ENCODE peak calls at places on chromosome 16, in five cellular contexts. One of them, this sample, is unnamed.

GRCh38 chr16:901149-901548 is 69.6 kb downstream of the LMF1 start:
- DNase-seq in heart right ventricle: no peak
- DNase-seq in body of pancreas: no peak
- DNase-seq in PC-9: no peak
- DNase-seq in NB4: no peak
- DNase-seq in this sample: peak

GRCh38 chr16:10136916-10137315 is 45.3 kb downstream of the GRIN2A start:
- DNase-seq in heart right ventricle: no peak
- DNase-seq in body of pancreas: no peak
- DNase-seq in PC-9: no peak
- DNase-seq in NB4: no peak
- DNase-seq in this sample: no peak

GRCh38 chr16:47035436-47035835 is 62.0 kb upstream of the DNAJA2 start:
- DNase-seq in heart right ventricle: no peak
- DNase-seq in body of pancreas: no peak
- DNase-seq in PC-9: no peak
- DNase-seq in NB4: no peak
- DNase-seq in this sample: no peak

GRCh38 chr16:3094289-3095027 is 4.6 kb downstream of the ZSCAN10 start:
- DNase-seq in heart right ventricle: no peak
- DNase-seq in body of pancreas: peak
- DNase-seq in PC-9: no peak
- DNase-seq in NB4: peak
- DNase-seq in this sample: no peak

GRCh38 chr16:16095646-16096045 is 127.6 kb downstream of the ABCC6 start:
- DNase-seq in heart right ventricle: no peak
- DNase-seq in body of pancreas: no peak
- DNase-seq in PC-9: no peak
- DNase-seq in NB4: no peak
- DNase-seq in this sample: no peak

GRCh38 chr16:67279296-67280089 is at the start of gene PLEKHG4:
- DNase-seq in heart right ventricle: peak
- DNase-seq in body of pancreas: peak
- DNase-seq in PC-9: peak
- DNase-seq in NB4: peak
- DNase-seq in this sample: no peak

GRCh38 chr16:19691161-19691850 is 26.7 kb downstream of the KNOP1 start:
- DNase-seq in heart right ventricle: no peak
- DNase-seq in body of pancreas: no peak
- DNase-seq in PC-9: no peak
- DNase-seq in NB4: peak
- DNase-seq in this sample: no peak

GRCh38 chr16:23836404-23837291 is 865 bp downstream of the PRKCB start:
- DNase-seq in heart right ventricle: peak
- DNase-seq in body of pancreas: no peak
- DNase-seq in PC-9: no peak
- DNase-seq in NB4: peak
- DNase-seq in this sample: no peak

GRCh38 chr16:19113577-19114358 is at the start of gene ITPRIPL2:
- DNase-seq in heart right ventricle: peak
- DNase-seq in body of pancreas: peak
- DNase-seq in PC-9: peak
- DNase-seq in NB4: peak
- DNase-seq in this sample: peak

GRCh38 chr16:85316321-85316919 is 204.1 kb upstream of the CIBAR2 start:
- DNase-seq in heart right ventricle: peak
- DNase-seq in body of pancreas: peak
- DNase-seq in PC-9: no peak
- DNase-seq in NB4: peak
- DNase-seq in this sample: no peak

GRCh38 chr16:46621006-46621629 is at the start of gene SHCBP1:
- DNase-seq in heart right ventricle: peak
- DNase-seq in body of pancreas: peak
- DNase-seq in PC-9: peak
- DNase-seq in NB4: peak
- DNase-seq in this sample: peak

GRCh38 chr16:28524544-28525179 is 14.1 kb downstream of the NUPR1 start:
- DNase-seq in heart right ventricle: no peak
- DNase-seq in body of pancreas: no peak
- DNase-seq in PC-9: no peak
- DNase-seq in NB4: peak
- DNase-seq in this sample: no peak

GRCh38 chr16:74372369-74372768 is 3.7 kb upstream of the NPIPB15 start:
- DNase-seq in heart right ventricle: no peak
- DNase-seq in body of pancreas: no peak
- DNase-seq in PC-9: no peak
- DNase-seq in NB4: no peak
- DNase-seq in this sample: no peak

GRCh38 chr16:346587-346986 is 5.9 kb downstream of the AXIN1 start:
- DNase-seq in heart right ventricle: no peak
- DNase-seq in body of pancreas: no peak
- DNase-seq in PC-9: no peak
- DNase-seq in NB4: no peak
- DNase-seq in this sample: no peak

GRCh38 chr16:53714080-53715050 is 10.4 kb downstream of the FTO start:
- DNase-seq in heart right ventricle: no peak
- DNase-seq in body of pancreas: no peak
- DNase-seq in PC-9: no peak
- DNase-seq in NB4: no peak
- DNase-seq in this sample: no peak

GRCh38 chr16:1706386-1707192 is 594 bp downstream of the MAPK8IP3 start:
- DNase-seq in heart right ventricle: no peak
- DNase-seq in body of pancreas: peak
- DNase-seq in PC-9: no peak
- DNase-seq in NB4: peak
- DNase-seq in this sample: no peak

GRCh38 chr16:50981951-50982350 is 169.1 kb downstream of the SALL1 start:
- DNase-seq in heart right ventricle: no peak
- DNase-seq in body of pancreas: no peak
- DNase-seq in PC-9: no peak
- DNase-seq in NB4: no peak
- DNase-seq in this sample: no peak
- TF ChIP-seq CTCF in heart right ventricle: no peak
- TF ChIP-seq CTCF in body of pancreas: no peak
- TF ChIP-seq CTCF in PC-9: no peak
- TF ChIP-seq CTCF in NB4: no peak
- TF ChIP-seq CTCF in this sample: no peak

GRCh38 chr16:57826706-57827625 is 24.7 kb upstream of the KIFC3 start:
- DNase-seq in heart right ventricle: peak
- DNase-seq in body of pancreas: peak
- DNase-seq in PC-9: no peak
- DNase-seq in NB4: no peak
- DNase-seq in this sample: no peak

GRCh38 chr16:57826040-57826434 is 23.7 kb upstream of the KIFC3 start:
- DNase-seq in heart right ventricle: no peak
- DNase-seq in body of pancreas: no peak
- DNase-seq in PC-9: no peak
- DNase-seq in NB4: no peak
- DNase-seq in this sample: no peak

GRCh38 chr16:57829969-57830360 is 27.7 kb upstream of the KIFC3 start:
- DNase-seq in heart right ventricle: no peak
- DNase-seq in body of pancreas: no peak
- DNase-seq in PC-9: no peak
- DNase-seq in NB4: no peak
- DNase-seq in this sample: no peak

GRCh38 chr16:57830890-57831484 is 28.7 kb upstream of the KIFC3 start:
- DNase-seq in heart right ventricle: no peak
- DNase-seq in body of pancreas: no peak
- DNase-seq in PC-9: peak
- DNase-seq in NB4: no peak
- DNase-seq in this sample: no peak

GRCh38 chr16:57828272-57829161 is 26.2 kb upstream of the KIFC3 start:
- DNase-seq in heart right ventricle: no peak
- DNase-seq in body of pancreas: no peak
- DNase-seq in PC-9: no peak
- DNase-seq in NB4: no peak
- DNase-seq in this sample: no peak
- TF ChIP-seq CTCF in heart right ventricle: no peak
- TF ChIP-seq CTCF in body of pancreas: no peak
- TF ChIP-seq CTCF in PC-9: peak
- TF ChIP-seq CTCF in NB4: peak
- TF ChIP-seq CTCF in this sample: peak

DNA sequence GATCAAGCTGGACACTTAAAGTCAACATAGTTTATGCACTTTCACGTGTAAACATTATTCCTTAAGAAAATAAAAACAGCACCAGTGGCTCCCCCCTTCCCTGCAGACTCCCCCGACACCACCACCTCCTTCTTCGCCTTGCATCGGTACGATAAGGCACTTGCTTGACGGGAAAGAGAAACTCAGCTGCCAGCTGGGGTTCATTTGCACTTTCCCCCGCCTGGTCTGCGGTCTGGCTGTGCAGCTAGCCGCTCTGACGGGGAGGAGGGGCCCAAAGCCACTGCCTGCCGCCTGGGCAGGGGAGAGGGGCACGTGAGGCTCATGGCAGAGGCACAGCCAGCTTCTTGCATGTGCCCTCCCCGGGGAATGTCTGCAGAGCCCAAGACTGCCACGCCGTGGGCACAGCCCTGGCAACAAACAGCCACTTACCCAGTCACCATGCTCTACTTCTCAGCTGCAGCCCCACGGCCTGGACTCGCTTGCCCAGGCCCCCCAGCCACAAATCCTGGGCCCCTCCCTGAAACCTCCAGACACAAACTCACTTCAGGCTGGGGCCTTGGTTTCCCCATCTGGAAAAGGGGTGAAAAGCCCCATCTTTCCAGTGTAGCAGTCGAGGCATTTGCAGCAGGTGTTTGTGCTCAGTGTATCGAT is 16.5 kb upstream of the PRM1 start:
- DNase-seq in heart right ventricle: peak
- DNase-seq in body of pancreas: peak
- DNase-seq in PC-9: no peak
- DNase-seq in NB4: peak
- DNase-seq in this sample: no peak
- TF ChIP-seq CTCF in heart right ventricle: no peak
- TF ChIP-seq CTCF in body of pancreas: peak
- TF ChIP-seq CTCF in PC-9: no peak
- TF ChIP-seq CTCF in NB4: peak
- TF ChIP-seq CTCF in this sample: peak

GRCh38 chr16:86810062-86810461 is 231.7 kb downstream of the FOXL1 start:
- DNase-seq in heart right ventricle: no peak
- DNase-seq in body of pancreas: no peak
- DNase-seq in PC-9: no peak
- DNase-seq in NB4: no peak
- DNase-seq in this sample: no peak

GRCh38 chr16:86808863-86809444 is 230.6 kb downstream of the FOXL1 start:
- DNase-seq in heart right ventricle: no peak
- DNase-seq in body of pancreas: no peak
- DNase-seq in PC-9: no peak
- DNase-seq in NB4: no peak
- DNase-seq in this sample: no peak

GRCh38 chr16:86812363-86812970 is 234.1 kb downstream of the FOXL1 start:
- DNase-seq in heart right ventricle: no peak
- DNase-seq in body of pancreas: no peak
- DNase-seq in PC-9: no peak
- DNase-seq in NB4: no peak
- DNase-seq in this sample: no peak

GRCh38 chr16:86806838-86807351 is 228.5 kb downstream of the FOXL1 start:
- DNase-seq in heart right ventricle: no peak
- DNase-seq in body of pancreas: no peak
- DNase-seq in PC-9: no peak
- DNase-seq in NB4: no peak
- DNase-seq in this sample: no peak

DNA sequence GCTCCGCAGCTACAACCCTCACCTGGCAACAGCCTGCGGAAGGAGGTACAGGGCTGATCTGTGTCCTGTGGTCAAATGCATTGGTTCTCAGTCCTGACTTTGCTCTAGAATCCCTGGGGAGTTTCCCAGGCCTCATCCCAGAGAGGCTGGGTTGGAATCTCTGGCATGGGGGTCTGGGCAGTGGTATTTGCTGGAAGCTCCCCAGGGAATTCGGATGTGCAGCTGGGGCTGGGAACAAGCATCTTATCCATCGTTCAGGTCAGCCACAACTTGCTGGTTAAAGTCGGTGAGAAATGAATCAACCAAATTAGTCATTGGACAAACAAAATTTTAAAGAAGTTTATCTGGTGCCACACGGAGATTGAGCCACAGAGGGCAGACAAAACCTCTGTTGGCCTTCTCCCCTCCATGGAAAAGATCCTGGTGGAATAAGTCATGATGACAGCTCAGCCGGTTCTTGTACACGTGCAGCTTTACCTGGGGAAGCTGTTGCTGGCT is 231.2 kb downstream of the FOXL1 start:
- DNase-seq in heart right ventricle: no peak
- DNase-seq in body of pancreas: no peak
- DNase-seq in PC-9: no peak
- DNase-seq in NB4: no peak
- DNase-seq in this sample: no peak
- TF ChIP-seq CTCF in heart right ventricle: no peak
- TF ChIP-seq CTCF in body of pancreas: no peak
- TF ChIP-seq CTCF in PC-9: no peak
- TF ChIP-seq CTCF in NB4: no peak
- TF ChIP-seq CTCF in this sample: peak

DNA sequence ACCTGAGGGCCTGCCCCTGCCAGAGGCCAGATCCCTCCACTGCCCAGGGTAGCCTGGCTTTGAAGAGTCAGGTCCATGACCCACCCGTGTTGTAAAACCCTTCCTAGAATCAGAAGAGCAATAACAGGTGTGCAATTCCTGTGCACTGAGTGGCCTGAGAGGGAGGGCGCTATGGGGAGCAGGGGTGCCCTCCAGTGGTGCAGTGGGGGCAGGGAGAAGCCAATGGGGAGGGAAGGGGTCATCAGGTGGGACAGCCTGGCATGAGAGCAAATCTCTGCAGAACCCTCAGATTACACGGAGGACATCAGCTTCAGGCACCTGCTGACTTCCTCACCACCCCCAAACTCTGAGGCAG is 72.9 kb upstream of the ZNF469 start:
- DNase-seq in heart right ventricle: no peak
- DNase-seq in body of pancreas: no peak
- DNase-seq in PC-9: no peak
- DNase-seq in NB4: peak
- DNase-seq in this sample: peak
- TF ChIP-seq CTCF in heart right ventricle: no peak
- TF ChIP-seq CTCF in body of pancreas: peak
- TF ChIP-seq CTCF in PC-9: peak
- TF ChIP-seq CTCF in NB4: no peak
- TF ChIP-seq CTCF in this sample: peak

This sample was measured in chondrocyte.